ENCODE peak calls at places on chromosomes 6 and 20, in four cellular contexts. C, R, A and S are unnamed samples.

GRCh38 chr6:24630861-24631505 is 15.0 kb downstream of the KIAA0319 start:
- DNase-seq in C (no peak), R (no peak), A (no peak), S (no peak)

GRCh38 chr20:45336530-45337366 is 11.5 kb downstream of the SDC4 start:
- DNase-seq in C (peak), R (no peak), A (no peak), S (no peak)

GRCh38 chr6:28683945-28684538 is 158.4 kb downstream of the GPX5 start:
- DNase-seq in C (peak), R (no peak), A (no peak), S (peak)

GRCh38 chr6:154522576-154522975 is 12.1 kb upstream of the CNKSR3 start:
- DNase-seq in C (no peak), R (no peak), A (no peak), S (no peak)

GRCh38 chr20:38181207-38181693 is 16.2 kb upstream of the TGM2 start:
- DNase-seq in C (no peak), R (no peak), A (peak), S (no peak)

GRCh38 chr6:160202411-160202810 is 56.2 kb downstream of the SLC22A2 start:
- DNase-seq in C (no peak), R (no peak), A (no peak), S (no peak)

GRCh38 chr6:113825776-113826175 is 31.4 kb upstream of the MARCKS start:
- DNase-seq in C (no peak), R (no peak), A (no peak), S (no peak)

GRCh38 chr20:41329435-41330342 is 10.9 kb upstream of the LPIN3 start:
- DNase-seq in C (peak), R (no peak), A (no peak), S (peak)

GRCh38 chr6:4345543-4345942 is 210.2 kb upstream of the ECI2 start:
- DNase-seq in C (no peak), R (no peak), A (no peak), S (no peak)

GRCh38 chr20:49740807-49741206 is 27.1 kb upstream of the B4GALT5 start:
- DNase-seq in C (no peak), R (no peak), A (no peak), S (no peak)

GRCh38 chr20:44504402-44505309 is 17.2 kb downstream of the SERINC3 start:
- DNase-seq in C (peak), R (no peak), A (no peak), S (no peak)

GRCh38 chr6:25263602-25264001 is 15.6 kb upstream of the CARMIL1 start:
- DNase-seq in C (no peak), R (no peak), A (no peak), S (no peak)

GRCh38 chr6:48036316-48036715 is 74.7 kb downstream of the PTCHD4 start:
- DNase-seq in C (peak), R (no peak), A (no peak), S (no peak)

GRCh38 chr20:35616465-35617396 is 1.1 kb downstream of the SPAG4 start:
- DNase-seq in C (peak), R (peak), A (peak), S (peak)

GRCh38 chr6:83954371-83954770 is 79.2 kb upstream of the MRAP2 start:
- DNase-seq in C (peak), R (no peak), A (no peak), S (no peak)

GRCh38 chr20:45934046-45934586 is 367 bp upstream of the PCIF1 start:
- DNase-seq in C (no peak), R (no peak), A (no peak), S (peak)

GRCh38 chr6:168721571-168721970 is 280.6 kb downstream of the SMOC2 start:
- DNase-seq in C (no peak), R (no peak), A (no peak), S (no peak)

GRCh38 chr20:11755071-11755881 is 162.4 kb upstream of the BTBD3 start:
- DNase-seq in C (no peak), R (no peak), A (no peak), S (no peak)

GRCh38 chr20:5077761-5078387 is 41.9 kb downstream of the PCNA start:
- DNase-seq in C (no peak), R (no peak), A (no peak), S (no peak)

GRCh38 chr20:19661717-19662637 is 96.1 kb upstream of the RIN2 start:
- DNase-seq in C (peak), R (peak), A (no peak), S (peak)

GRCh38 chr20:11880694-11881093 is 37.0 kb upstream of the BTBD3 start:
- DNase-seq in C (peak), R (no peak), A (no peak), S (no peak)

GRCh38 chr20:40370800-40371199 is 318.2 kb downstream of the MAFB start:
- DNase-seq in C (no peak), R (no peak), A (no peak), S (no peak)

GRCh38 chr6:168541307-168541706 is 100.3 kb downstream of the SMOC2 start:
- DNase-seq in C (no peak), R (no peak), A (no peak), S (no peak)

GRCh38 chr6:30955367-30956042 is 14.7 kb downstream of the MUCL3 start:
- DNase-seq in C (no peak), R (peak), A (peak), S (no peak)
- TF ChIP-seq EZH2 in C (no peak), R (no peak), A (no peak), S (no peak)

DNA sequence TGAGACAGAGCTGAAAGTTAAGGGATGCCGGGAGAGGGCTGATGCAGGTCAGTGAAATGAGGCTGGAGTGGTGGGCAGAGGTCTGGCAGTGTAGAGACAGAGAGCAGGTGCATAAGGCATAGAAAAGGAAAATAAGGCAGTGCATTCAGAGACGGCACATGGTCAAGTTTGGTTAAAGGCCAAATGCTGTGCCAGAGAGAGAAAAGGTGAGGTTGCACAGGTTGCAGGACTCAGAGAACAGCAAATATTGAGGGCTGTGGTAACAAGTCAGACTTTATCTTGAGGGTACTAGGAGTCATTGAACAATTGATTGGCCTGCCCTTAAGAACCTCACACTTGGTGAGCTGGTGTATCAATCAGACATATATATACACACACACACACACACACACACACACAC is 102.9 kb upstream of the TSHZ2 start:
- DNase-seq in C (no peak), R (no peak), A (no peak), S (no peak)
- TF ChIP-seq POLR2A in C (no peak), R (no peak), A (no peak), S (no peak)

DNA sequence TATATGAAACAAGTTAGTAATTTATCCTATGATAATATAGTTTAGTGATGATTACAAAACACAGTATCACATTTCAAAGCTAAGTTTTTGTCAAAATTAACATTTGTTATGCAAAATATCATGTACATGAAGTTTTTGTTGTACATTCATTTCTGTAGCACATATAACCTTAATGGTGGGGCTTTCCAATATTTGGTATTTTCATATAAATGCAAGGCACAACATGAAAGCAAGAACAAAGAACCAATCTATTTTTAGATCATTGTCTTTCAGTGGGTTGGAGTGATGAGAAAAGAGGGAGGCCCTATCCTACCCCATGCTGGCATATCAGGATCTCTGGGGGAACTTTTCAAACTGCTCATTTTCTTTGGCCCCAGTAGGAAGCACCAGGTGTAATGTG is 53.4 kb downstream of the FAM83B start:
- DNase-seq in C (no peak), R (no peak), A (no peak), S (no peak)
- TF ChIP-seq SIN3A in C (no peak), R (no peak), A (no peak), S (no peak)

GRCh38 chr6:12293931-12294800 is 4.0 kb downstream of the EDN1 start:
- DNase-seq in C (no peak), R (no peak), A (no peak), S (no peak)

GRCh38 chr6:12294851-12295536 is 4.8 kb downstream of the EDN1 start:
- DNase-seq in C (no peak), R (no peak), A (no peak), S (no peak)

GRCh38 chr6:12296604-12297003 is 6.4 kb downstream of the EDN1 start:
- DNase-seq in C (no peak), R (no peak), A (no peak), S (no peak)

GRCh38 chr6:12296255-12296573 is 6.1 kb downstream of the EDN1 start:
- DNase-seq in C (peak), R (no peak), A (no peak), S (no peak)

GRCh38 chr6:12295558-12296254 is 5.5 kb downstream of the EDN1 start:
- DNase-seq in C (no peak), R (no peak), A (no peak), S (no peak)
- TF ChIP-seq EZH2 in C (no peak), R (no peak), A (no peak), S (no peak)

DNA sequence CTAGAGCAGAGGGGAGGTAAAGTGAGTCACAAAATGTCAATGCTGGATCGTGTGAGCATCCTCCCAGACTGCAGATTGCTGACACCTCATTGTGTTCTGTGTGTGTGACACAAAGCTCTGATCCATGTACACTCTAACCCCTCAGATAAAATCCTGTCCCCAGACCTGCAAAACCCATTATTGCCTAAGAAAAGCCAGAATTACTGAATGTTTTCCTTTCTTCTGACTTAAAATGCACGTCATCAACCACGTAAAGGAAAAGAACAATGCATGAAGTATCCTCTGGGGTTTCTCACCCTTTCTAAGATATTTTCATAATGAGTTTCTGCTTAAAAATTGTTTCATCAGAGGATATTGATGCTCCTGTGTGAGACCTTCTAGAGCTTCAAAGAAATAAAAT is 218.0 kb upstream of the PREP start:
- DNase-seq in C (no peak), R (no peak), A (no peak), S (no peak)
- TF ChIP-seq POLR2A in C (no peak), R (no peak), A (no peak), S (no peak)

DNA sequence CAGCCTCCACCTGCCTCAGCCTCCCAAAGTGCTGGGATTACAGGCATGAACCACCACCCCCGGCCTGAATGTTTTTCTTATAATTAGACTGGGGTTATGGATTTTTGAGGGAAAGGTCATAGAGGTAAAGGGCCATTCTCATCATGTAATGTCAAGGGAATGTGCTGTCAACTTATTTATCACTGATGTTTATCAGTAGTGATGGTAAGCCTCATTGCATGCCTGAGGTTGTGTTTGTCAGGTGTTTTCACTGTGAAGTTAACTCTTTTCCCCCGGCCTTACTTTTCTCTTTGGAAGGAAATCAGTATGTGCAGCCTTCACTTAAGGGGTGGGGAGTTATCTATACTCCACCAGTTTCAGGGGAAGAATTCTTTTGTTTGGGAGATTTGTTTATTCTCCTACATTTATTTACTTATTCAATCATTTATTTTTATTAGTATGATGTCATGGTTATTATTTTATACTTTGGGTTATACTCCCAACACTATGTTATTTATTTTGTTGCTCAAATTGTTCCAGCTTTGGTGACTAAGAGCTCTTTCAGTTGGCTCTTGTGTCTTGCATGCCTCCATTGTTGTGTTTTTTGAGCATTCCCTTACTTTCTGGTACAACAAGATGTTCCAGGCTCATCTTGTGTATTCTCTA is 2.8 kb upstream of the SLC17A5 start:
- DNase-seq in C (no peak), R (no peak), A (no peak), S (no peak)
- TF ChIP-seq SIN3A in C (no peak), R (no peak), A (no peak), S (no peak)

GRCh38 chr20:888057-888456 is 28.1 kb downstream of the ANGPT4 start:
- DNase-seq in C (no peak), R (no peak), A (no peak), S (no peak)

GRCh38 chr20:889110-889509 is 27.0 kb downstream of the ANGPT4 start:
- DNase-seq in C (no peak), R (no peak), A (no peak), S (no peak)

GRCh38 chr20:887137-887536 is 29.0 kb downstream of the ANGPT4 start:
- DNase-seq in C (no peak), R (no peak), A (no peak), S (no peak)

GRCh38 chr20:881051-881820 is 34.9 kb downstream of the ANGPT4 start:
- DNase-seq in C (no peak), R (no peak), A (peak), S (peak)

DNA sequence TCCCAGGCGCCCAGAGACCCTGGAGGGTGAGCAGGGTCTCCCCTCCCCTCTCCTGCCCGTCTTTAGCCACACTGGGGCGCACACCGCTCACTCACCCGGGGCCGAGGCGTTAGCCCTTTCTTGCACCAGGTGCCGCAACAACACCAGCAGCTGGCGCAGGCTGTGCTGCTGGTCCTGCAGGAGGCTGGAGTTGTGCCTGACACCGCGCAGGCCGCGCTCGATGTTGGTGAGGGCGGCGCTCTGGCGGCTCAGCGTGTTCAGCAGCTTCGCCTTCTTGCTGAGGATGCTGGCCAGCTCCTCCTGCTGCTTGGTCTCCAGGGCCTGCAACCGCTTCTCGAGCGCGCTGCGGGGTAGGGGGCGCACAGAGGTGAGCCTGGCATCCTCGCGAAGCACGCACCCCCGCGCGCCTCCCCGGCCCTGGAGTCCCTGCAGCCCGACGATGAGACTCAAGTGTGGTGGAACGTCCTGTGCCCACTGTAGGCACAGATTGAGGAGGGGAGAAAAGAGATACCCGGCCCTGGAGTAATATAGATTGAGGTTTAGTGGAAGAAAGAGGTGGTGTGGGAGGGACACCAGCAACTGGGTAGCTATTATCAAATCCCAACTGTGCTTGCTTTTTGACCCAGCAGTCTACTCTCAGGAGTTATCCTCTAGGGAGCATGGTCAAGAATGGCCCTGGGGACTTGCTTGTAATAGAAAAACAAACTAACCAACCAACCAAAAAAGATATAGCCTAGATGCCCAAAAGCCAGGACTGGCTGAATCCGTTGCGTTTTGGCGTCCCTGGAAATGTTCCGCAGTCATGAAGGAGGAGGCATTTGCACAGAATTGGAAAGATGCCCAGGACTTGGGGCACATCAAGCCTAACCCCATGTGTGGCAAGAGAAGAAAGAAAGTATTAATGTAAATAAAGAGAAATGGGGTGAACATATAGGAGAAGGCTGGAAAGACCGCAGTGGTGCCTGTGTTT is 30.9 kb downstream of the ANGPT4 start:
- DNase-seq in C (no peak), R (peak), A (no peak), S (no peak)
- TF ChIP-seq EZH2 in C (no peak), R (peak), A (no peak), S (no peak)

DNA sequence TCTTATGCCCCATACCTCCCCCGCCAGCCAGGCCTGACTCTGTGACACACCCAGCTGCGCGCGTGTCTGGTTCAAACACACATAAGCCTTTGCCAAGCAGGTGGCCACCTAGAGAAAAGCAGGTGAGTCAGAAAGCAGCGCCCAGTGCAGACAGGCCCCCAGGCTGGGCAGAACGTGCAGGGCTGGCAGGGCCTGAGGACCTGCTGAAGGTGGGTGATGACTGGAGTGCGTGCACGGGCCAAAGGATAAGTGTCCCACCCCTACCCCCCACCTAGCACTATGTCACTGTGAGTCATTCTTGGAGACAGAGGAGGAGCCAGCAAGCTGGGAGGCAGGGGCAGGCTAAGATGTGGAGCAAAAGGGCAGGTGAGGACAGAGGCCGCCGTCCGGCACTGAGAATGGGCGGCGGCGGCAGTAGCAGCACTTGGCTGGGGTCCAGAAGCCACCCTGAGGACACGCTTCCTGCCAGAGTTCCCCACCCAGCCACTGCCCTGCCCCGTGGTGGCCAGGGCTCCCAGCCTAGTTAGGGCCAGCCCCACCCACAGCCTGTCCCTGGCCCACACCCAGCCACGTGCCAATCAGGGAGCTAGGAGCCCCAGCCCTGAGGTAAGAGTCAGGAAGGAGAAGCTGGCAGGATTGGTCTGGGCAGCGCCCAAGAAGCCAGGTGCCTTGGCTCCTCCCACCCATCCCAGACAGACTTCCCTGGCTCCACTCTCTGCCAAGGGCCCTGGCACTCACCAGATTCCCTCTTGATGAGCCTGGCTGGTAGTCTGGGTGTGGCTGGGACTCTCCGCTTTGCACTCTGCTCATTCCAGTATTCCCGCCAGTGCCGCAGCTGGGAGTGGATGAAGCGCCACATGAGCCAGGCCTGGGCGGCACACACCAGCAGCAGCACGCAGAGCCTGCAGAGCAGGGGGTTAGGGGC is 72.7 kb downstream of the TRAM2 start:
- DNase-seq in C (no peak), R (no peak), A (no peak), S (peak)
- TF ChIP-seq POLR2A in C (no peak), R (no peak), A (no peak), S (no peak)

GRCh38 chr6:15107644-15108382 is 138.1 kb upstream of the JARID2 start:
- DNase-seq in C (no peak), R (no peak), A (no peak), S (no peak)
- TF ChIP-seq SIN3A in C (no peak), R (no peak), A (no peak), S (no peak)

GRCh38 chr6:98825602-98826230 is 8.7 kb upstream of the POU3F2 start:
- DNase-seq in C (no peak), R (no peak), A (no peak), S (no peak)
- TF ChIP-seq EZH2 in C (no peak), R (peak), A (no peak), S (no peak)